ENCODE peak calls at places on chromosome 1, in four cellular contexts. One of them, this sample, is unnamed.

GRCh38 chr1:9589144-9589718 is 520 bp downstream of the TMEM201 start:
- DNase-seq in left ventricle myocardium inferior: no peak
- DNase-seq in H4: no peak
- DNase-seq in astrocyte of the spinal cord: peak; percentile 36
- DNase-seq in this sample: peak; percentile 27

GRCh38 chr1:39720094-39720999 is 18.3 kb upstream of the PPIE start:
- DNase-seq in H4: peak; percentile 43
- DNase-seq in astrocyte of the spinal cord: peak; percentile 63
- DNase-seq in left ventricle myocardium inferior: no peak
- DNase-seq in this sample: no peak

GRCh38 chr1:230327892-230328284 is 98.2 kb downstream of the PGBD5 start:
- DNase-seq in left ventricle myocardium inferior: no peak
- DNase-seq in astrocyte of the spinal cord: peak; percentile 7
- DNase-seq in H4: no peak
- DNase-seq in this sample: no peak

GRCh38 chr1:11581455-11581854 is 72.8 kb downstream of the FBXO2 start:
- DNase-seq in astrocyte of the spinal cord: no peak
- DNase-seq in left ventricle myocardium inferior: no peak
- DNase-seq in H4: no peak
- DNase-seq in this sample: no peak

GRCh38 chr1:54054438-54054749 is 986 bp downstream of the TCEANC2 start:
- DNase-seq in left ventricle myocardium inferior: no peak
- DNase-seq in H4: no peak
- DNase-seq in astrocyte of the spinal cord: no peak
- DNase-seq in this sample: no peak

GRCh38 chr1:71080178-71080781 is 555 bp downstream of the ZRANB2 start:
- DNase-seq in astrocyte of the spinal cord: peak; percentile 15
- DNase-seq in H4: peak; percentile 17
- DNase-seq in left ventricle myocardium inferior: no peak
- DNase-seq in this sample: no peak

GRCh38 chr1:165634154-165634921 is 3.3 kb downstream of the MGST3 start:
- DNase-seq in left ventricle myocardium inferior: no peak
- DNase-seq in astrocyte of the spinal cord: no peak
- DNase-seq in H4: no peak
- DNase-seq in this sample: no peak

GRCh38 chr1:230966358-230966873 is 12.2 kb downstream of the TTC13 start:
- DNase-seq in left ventricle myocardium inferior: no peak
- DNase-seq in astrocyte of the spinal cord: no peak
- DNase-seq in H4: no peak
- DNase-seq in this sample: no peak

This sample was measured in T follicular helper cell.